ENCODE peak calls at places on chromosome 9, in nine cellular contexts. Y is NCI-H82, C is cardiac fibroblast, Z is NCI-H2081, R is heart left ventricle, U is AG10803, O is caudate nucleus, A is KBM-7, M is keratinocyte. L is an unnamed sample.

GRCh38 chr9:8872802-8873201 is 1073.2 kb upstream of the DMAC1 start:
- DNase-seq in Y (peak), C (no peak), Z (no peak), R (no peak), U (no peak), O (no peak), A (no peak), M (no peak), L (no peak)

GRCh38 chr9:93612796-93613154 is 36.4 kb downstream of the PHF2 start:
- DNase-seq in Y (no peak), C (no peak), Z (peak), R (no peak), U (no peak), O (no peak), A (peak), M (no peak), L (no peak)

GRCh38 chr9:93464395-93464794 is 11.0 kb upstream of the FAM120AOS start:
- DNase-seq in Y (no peak), C (no peak), Z (no peak), R (no peak), U (no peak), O (no peak), A (peak), M (no peak), L (no peak)

GRCh38 chr9:98721643-98722042 is 12.9 kb upstream of the GABBR2 start:
- DNase-seq in Y (no peak), C (no peak), Z (no peak), R (no peak), U (no peak), O (no peak), A (no peak), M (no peak), L (no peak)

GRCh38 chr9:98520221-98520920 is 188.4 kb downstream of the GABBR2 start:
- DNase-seq in Y (peak), C (peak), Z (no peak), R (no peak), U (peak), O (no peak), A (no peak), M (no peak), L (peak)

GRCh38 chr9:129962889-129963703 is 79.9 kb downstream of the FNBP1 start:
- DNase-seq in Y (no peak), C (peak), Z (no peak), R (peak), U (peak), O (no peak), A (peak), M (no peak), L (no peak)

GRCh38 chr9:136492978-136493522 is 10.2 kb upstream of the SEC16A start:
- DNase-seq in Y (no peak), C (no peak), Z (no peak), R (no peak), U (no peak), O (no peak), A (no peak), M (no peak), L (no peak)

GRCh38 chr9:129111762-129112151 is 542 bp downstream of the PTPA start:
- DNase-seq in Y (peak), C (peak), Z (peak), R (no peak), U (peak), O (no peak), A (peak), M (no peak), L (no peak)

GRCh38 chr9:71485306-71485705 is 283.0 kb downstream of the CEMIP2 start:
- DNase-seq in Y (no peak), C (no peak), Z (no peak), R (no peak), U (no peak), O (no peak), A (no peak), M (no peak), L (no peak)

GRCh38 chr9:124721109-124721850 is 49.8 kb downstream of the NR6A1 start:
- DNase-seq in Y (no peak), C (peak), Z (no peak), R (no peak), U (peak), O (no peak), A (no peak), M (no peak), L (no peak)

GRCh38 chr9:106403081-106403480 is 459.9 kb upstream of the ZNF462 start:
- DNase-seq in Y (peak), C (no peak), Z (no peak), R (no peak), U (peak), O (no peak), A (no peak), M (peak), L (no peak)

GRCh38 chr9:87267701-87268100 is 230.0 kb upstream of the DAPK1 start:
- DNase-seq in Y (peak), C (peak), Z (no peak), R (peak), U (peak), O (no peak), A (no peak), M (no peak), L (no peak)

GRCh38 chr9:137463194-137463930 is 4.2 kb upstream of the NSMF start:
- DNase-seq in Y (no peak), C (no peak), Z (no peak), R (no peak), U (no peak), O (no peak), A (no peak), M (no peak), L (no peak)

GRCh38 chr9:104093162-104093561 is 947 bp upstream of the SMC2 start:
- DNase-seq in Y (peak), C (peak), Z (no peak), R (no peak), U (no peak), O (no peak), A (no peak), M (no peak), L (no peak)

GRCh38 chr9:100150209-100150608 is 51.2 kb downstream of the INVS start:
- DNase-seq in Y (no peak), C (peak), Z (no peak), R (no peak), U (peak), O (no peak), A (no peak), M (no peak), L (no peak)

GRCh38 chr9:122228191-122228905 is 409 bp downstream of the LHX6 start:
- DNase-seq in Y (peak), C (no peak), Z (no peak), R (no peak), U (no peak), O (no peak), A (no peak), M (no peak), L (no peak)

GRCh38 chr9:137052998-137053943 is 590 bp downstream of the ENTPD2 start:
- DNase-seq in Y (no peak), C (no peak), Z (no peak), R (no peak), U (no peak), O (no peak), A (no peak), M (no peak), L (no peak)

GRCh38 chr9:86163503-86163902 is 64.1 kb upstream of the GOLM1 start:
- DNase-seq in Y (no peak), C (no peak), Z (no peak), R (no peak), U (no peak), O (no peak), A (no peak), M (no peak), L (no peak)

GRCh38 chr9:121269030-121269887 is 1.3 kb downstream of the GSN start:
- DNase-seq in Y (peak), C (no peak), Z (no peak), R (no peak), U (peak), O (no peak), A (no peak), M (no peak), L (no peak)

GRCh38 chr9:87862536-87863268 is 20.0 kb upstream of the SPATA31E1 start:
- DNase-seq in Y (no peak), C (peak), Z (no peak), R (no peak), U (peak), O (no peak), A (no peak), M (peak), L (no peak)

GRCh38 chr9:128067622-128067897 is 440 bp upstream of the NAIF1 start:
- DNase-seq in Y (no peak), C (no peak), Z (no peak), R (no peak), U (no peak), O (no peak), A (no peak), M (no peak), L (no peak)

GRCh38 chr9:86868611-86869010 is 78.7 kb downstream of the GAS1 start:
- DNase-seq in Y (no peak), C (peak), Z (no peak), R (no peak), U (peak), O (no peak), A (no peak), M (no peak), L (no peak)

GRCh38 chr9:73216016-73216415 is 64.4 kb downstream of the ANXA1 start:
- DNase-seq in Y (no peak), C (no peak), Z (no peak), R (no peak), U (no peak), O (no peak), A (no peak), M (no peak), L (no peak)

GRCh38 chr9:134375430-134376385 is 49.5 kb downstream of the RXRA start:
- DNase-seq in Y (no peak), C (peak), Z (no peak), R (peak), U (peak), O (no peak), A (no peak), M (no peak), L (peak)

GRCh38 chr9:87959916-87960581 is 14.3 kb downstream of the CDK20 start:
- DNase-seq in Y (no peak), C (peak), Z (no peak), R (no peak), U (no peak), O (no peak), A (no peak), M (no peak), L (no peak)

GRCh38 chr9:120109242-120109641 is 470.7 kb downstream of the CDK5RAP2 start:
- DNase-seq in Y (peak), C (no peak), Z (peak), R (no peak), U (peak), O (no peak), A (peak), M (no peak), L (no peak)